ENCODE peak calls at places on chromosomes 5 and 9, in six cellular contexts. One of them, this sample, is unnamed.

GRCh38 chr5:126234563-126235195 is 188.5 kb upstream of the GRAMD2B start:
- DNase-seq in WERI-Rb-1: peak
- DNase-seq in AG09319: no peak
- DNase-seq in effector CD8-positive, alpha-beta T cell: no peak
- DNase-seq in activated naive CD4-positive, alpha-beta T cell: no peak
- DNase-seq in pulmonary artery endothelial cell: no peak
- DNase-seq in this sample: peak

GRCh38 chr5:40381676-40382363 is 297.9 kb upstream of the PTGER4 start:
- DNase-seq in WERI-Rb-1: no peak
- DNase-seq in AG09319: no peak
- DNase-seq in effector CD8-positive, alpha-beta T cell: no peak
- DNase-seq in activated naive CD4-positive, alpha-beta T cell: no peak
- DNase-seq in pulmonary artery endothelial cell: no peak
- DNase-seq in this sample: no peak

GRCh38 chr5:23996525-23996924 is 489.1 kb downstream of the PRDM9 start:
- DNase-seq in WERI-Rb-1: no peak
- DNase-seq in AG09319: no peak
- DNase-seq in effector CD8-positive, alpha-beta T cell: no peak
- DNase-seq in activated naive CD4-positive, alpha-beta T cell: no peak
- DNase-seq in pulmonary artery endothelial cell: no peak
- DNase-seq in this sample: no peak

GRCh38 chr9:134515026-134515821 is 126.4 kb upstream of the COL5A1 start:
- DNase-seq in WERI-Rb-1: no peak
- DNase-seq in AG09319: no peak
- DNase-seq in effector CD8-positive, alpha-beta T cell: no peak
- DNase-seq in activated naive CD4-positive, alpha-beta T cell: no peak
- DNase-seq in pulmonary artery endothelial cell: no peak
- DNase-seq in this sample: no peak

GRCh38 chr5:150484964-150485769 is 22.8 kb upstream of the NDST1 start:
- DNase-seq in WERI-Rb-1: no peak
- DNase-seq in AG09319: no peak
- DNase-seq in effector CD8-positive, alpha-beta T cell: no peak
- DNase-seq in activated naive CD4-positive, alpha-beta T cell: no peak
- DNase-seq in pulmonary artery endothelial cell: no peak
- DNase-seq in this sample: no peak

GRCh38 chr5:158879993-158880392 is 219.7 kb downstream of the EBF1 start:
- DNase-seq in WERI-Rb-1: no peak
- DNase-seq in AG09319: no peak
- DNase-seq in effector CD8-positive, alpha-beta T cell: no peak
- DNase-seq in activated naive CD4-positive, alpha-beta T cell: no peak
- DNase-seq in pulmonary artery endothelial cell: no peak
- DNase-seq in this sample: no peak

GRCh38 chr5:174617910-174618309 is 106.5 kb upstream of the MSX2 start:
- DNase-seq in WERI-Rb-1: no peak
- DNase-seq in AG09319: no peak
- DNase-seq in effector CD8-positive, alpha-beta T cell: no peak
- DNase-seq in activated naive CD4-positive, alpha-beta T cell: no peak
- DNase-seq in pulmonary artery endothelial cell: no peak
- DNase-seq in this sample: no peak

GRCh38 chr5:132487841-132488555 is 2.6 kb downstream of the IRF1 start:
- DNase-seq in WERI-Rb-1: no peak
- DNase-seq in AG09319: no peak
- DNase-seq in effector CD8-positive, alpha-beta T cell: no peak
- DNase-seq in activated naive CD4-positive, alpha-beta T cell: no peak
- DNase-seq in pulmonary artery endothelial cell: no peak
- DNase-seq in this sample: no peak

GRCh38 chr9:135085830-135086546 is 1.5 kb upstream of the OLFM1 start:
- DNase-seq in WERI-Rb-1: peak
- DNase-seq in AG09319: peak
- DNase-seq in effector CD8-positive, alpha-beta T cell: no peak
- DNase-seq in activated naive CD4-positive, alpha-beta T cell: no peak
- DNase-seq in pulmonary artery endothelial cell: peak
- DNase-seq in this sample: peak

GRCh38 chr9:14343948-14344547 is 30.1 kb upstream of the NFIB start:
- DNase-seq in WERI-Rb-1: no peak
- DNase-seq in AG09319: no peak
- DNase-seq in effector CD8-positive, alpha-beta T cell: no peak
- DNase-seq in activated naive CD4-positive, alpha-beta T cell: no peak
- DNase-seq in pulmonary artery endothelial cell: no peak
- DNase-seq in this sample: no peak

GRCh38 chr5:134432174-134432573 is 20.5 kb upstream of the CDKN2AIPNL start:
- DNase-seq in WERI-Rb-1: no peak
- DNase-seq in AG09319: no peak
- DNase-seq in effector CD8-positive, alpha-beta T cell: no peak
- DNase-seq in activated naive CD4-positive, alpha-beta T cell: no peak
- DNase-seq in pulmonary artery endothelial cell: no peak
- DNase-seq in this sample: no peak

GRCh38 chr5:167945542-167946384 is 345.7 kb upstream of the WWC1 start:
- DNase-seq in WERI-Rb-1: no peak
- DNase-seq in AG09319: no peak
- DNase-seq in effector CD8-positive, alpha-beta T cell: no peak
- DNase-seq in activated naive CD4-positive, alpha-beta T cell: no peak
- DNase-seq in pulmonary artery endothelial cell: no peak
- DNase-seq in this sample: peak

GRCh38 chr5:141811287-141812155 is 66.7 kb downstream of the PCDH1 start:
- DNase-seq in WERI-Rb-1: peak
- DNase-seq in AG09319: no peak
- DNase-seq in effector CD8-positive, alpha-beta T cell: no peak
- DNase-seq in activated naive CD4-positive, alpha-beta T cell: peak
- DNase-seq in pulmonary artery endothelial cell: no peak
- DNase-seq in this sample: no peak

GRCh38 chr9:134482226-134482625 is 156.0 kb downstream of the RXRA start:
- DNase-seq in WERI-Rb-1: no peak
- DNase-seq in AG09319: no peak
- DNase-seq in effector CD8-positive, alpha-beta T cell: no peak
- DNase-seq in activated naive CD4-positive, alpha-beta T cell: no peak
- DNase-seq in pulmonary artery endothelial cell: no peak
- DNase-seq in this sample: no peak

GRCh38 chr9:99052849-99053715 is 51.8 kb upstream of the TGFBR1 start:
- DNase-seq in WERI-Rb-1: no peak
- DNase-seq in AG09319: no peak
- DNase-seq in effector CD8-positive, alpha-beta T cell: no peak
- DNase-seq in activated naive CD4-positive, alpha-beta T cell: no peak
- DNase-seq in pulmonary artery endothelial cell: no peak
- DNase-seq in this sample: no peak

GRCh38 chr5:172439785-172440480 is 14.4 kb downstream of the SH3PXD2B start:
- DNase-seq in WERI-Rb-1: no peak
- DNase-seq in AG09319: no peak
- DNase-seq in effector CD8-positive, alpha-beta T cell: no peak
- DNase-seq in activated naive CD4-positive, alpha-beta T cell: no peak
- DNase-seq in pulmonary artery endothelial cell: no peak
- DNase-seq in this sample: no peak

GRCh38 chr9:99020786-99021436 is 77.2 kb downstream of the COL15A1 start:
- DNase-seq in WERI-Rb-1: no peak
- DNase-seq in AG09319: no peak
- DNase-seq in effector CD8-positive, alpha-beta T cell: no peak
- DNase-seq in activated naive CD4-positive, alpha-beta T cell: no peak
- DNase-seq in pulmonary artery endothelial cell: no peak
- DNase-seq in this sample: no peak

GRCh38 chr5:69276422-69277174 is 41.9 kb downstream of the CDK7 start:
- DNase-seq in WERI-Rb-1: no peak
- DNase-seq in AG09319: no peak
- DNase-seq in effector CD8-positive, alpha-beta T cell: no peak
- DNase-seq in activated naive CD4-positive, alpha-beta T cell: no peak
- DNase-seq in pulmonary artery endothelial cell: no peak
- DNase-seq in this sample: no peak

GRCh38 chr9:18437315-18438200 is 36.4 kb upstream of the ADAMTSL1 start:
- DNase-seq in WERI-Rb-1: peak
- DNase-seq in AG09319: no peak
- DNase-seq in effector CD8-positive, alpha-beta T cell: no peak
- DNase-seq in activated naive CD4-positive, alpha-beta T cell: no peak
- DNase-seq in pulmonary artery endothelial cell: peak
- DNase-seq in this sample: no peak

GRCh38 chr5:53480474-53481353 is at the start of gene FST:
- DNase-seq in WERI-Rb-1: peak
- DNase-seq in AG09319: no peak
- DNase-seq in effector CD8-positive, alpha-beta T cell: no peak
- DNase-seq in activated naive CD4-positive, alpha-beta T cell: no peak
- DNase-seq in pulmonary artery endothelial cell: no peak
- DNase-seq in this sample: no peak

GRCh38 chr9:72914750-72915149 is 38.1 kb downstream of the ALDH1A1 start:
- DNase-seq in WERI-Rb-1: no peak
- DNase-seq in AG09319: no peak
- DNase-seq in effector CD8-positive, alpha-beta T cell: no peak
- DNase-seq in activated naive CD4-positive, alpha-beta T cell: no peak
- DNase-seq in pulmonary artery endothelial cell: no peak
- DNase-seq in this sample: no peak

GRCh38 chr5:135312255-135312935 is 86.6 kb downstream of the MACROH2A1 start:
- DNase-seq in WERI-Rb-1: no peak
- DNase-seq in AG09319: no peak
- DNase-seq in effector CD8-positive, alpha-beta T cell: no peak
- DNase-seq in activated naive CD4-positive, alpha-beta T cell: no peak
- DNase-seq in pulmonary artery endothelial cell: no peak
- DNase-seq in this sample: no peak

GRCh38 chr9:14238518-14238917 is 75.4 kb downstream of the NFIB start:
- DNase-seq in WERI-Rb-1: no peak
- DNase-seq in AG09319: no peak
- DNase-seq in effector CD8-positive, alpha-beta T cell: no peak
- DNase-seq in activated naive CD4-positive, alpha-beta T cell: no peak
- DNase-seq in pulmonary artery endothelial cell: peak
- DNase-seq in this sample: no peak

GRCh38 chr9:131020388-131020787 is 11.4 kb downstream of the LAMC3 start:
- DNase-seq in WERI-Rb-1: no peak
- DNase-seq in AG09319: no peak
- DNase-seq in effector CD8-positive, alpha-beta T cell: no peak
- DNase-seq in activated naive CD4-positive, alpha-beta T cell: no peak
- DNase-seq in pulmonary artery endothelial cell: no peak
- DNase-seq in this sample: no peak

GRCh38 chr5:135135530-135136201 is 101.6 kb upstream of the PITX1 start:
- DNase-seq in WERI-Rb-1: no peak
- DNase-seq in AG09319: peak
- DNase-seq in effector CD8-positive, alpha-beta T cell: no peak
- DNase-seq in activated naive CD4-positive, alpha-beta T cell: no peak
- DNase-seq in pulmonary artery endothelial cell: no peak
- DNase-seq in this sample: no peak

GRCh38 chr9:811101-811531 is 30.4 kb upstream of the DMRT1 start:
- DNase-seq in WERI-Rb-1: no peak
- DNase-seq in AG09319: no peak
- DNase-seq in effector CD8-positive, alpha-beta T cell: no peak
- DNase-seq in activated naive CD4-positive, alpha-beta T cell: no peak
- DNase-seq in pulmonary artery endothelial cell: no peak
- DNase-seq in this sample: no peak

GRCh38 chr9:80504525-80505235 is 932.9 kb downstream of the TLE4 start:
- DNase-seq in WERI-Rb-1: no peak
- DNase-seq in AG09319: no peak
- DNase-seq in effector CD8-positive, alpha-beta T cell: no peak
- DNase-seq in activated naive CD4-positive, alpha-beta T cell: no peak
- DNase-seq in pulmonary artery endothelial cell: no peak
- DNase-seq in this sample: no peak

GRCh38 chr5:75037106-75037505 is 15.3 kb downstream of the GCNT4 start:
- DNase-seq in WERI-Rb-1: no peak
- DNase-seq in AG09319: no peak
- DNase-seq in effector CD8-positive, alpha-beta T cell: no peak
- DNase-seq in activated naive CD4-positive, alpha-beta T cell: no peak
- DNase-seq in pulmonary artery endothelial cell: no peak
- DNase-seq in this sample: no peak

GRCh38 chr5:157222506-157223230 is 42.0 kb downstream of the ITK start:
- DNase-seq in WERI-Rb-1: no peak
- DNase-seq in AG09319: no peak
- DNase-seq in effector CD8-positive, alpha-beta T cell: peak
- DNase-seq in activated naive CD4-positive, alpha-beta T cell: peak
- DNase-seq in pulmonary artery endothelial cell: no peak
- DNase-seq in this sample: no peak

GRCh38 chr5:65808261-65808741 is 86.3 kb downstream of the NLN start:
- DNase-seq in WERI-Rb-1: no peak
- DNase-seq in AG09319: no peak
- DNase-seq in effector CD8-positive, alpha-beta T cell: no peak
- DNase-seq in activated naive CD4-positive, alpha-beta T cell: no peak
- DNase-seq in pulmonary artery endothelial cell: no peak
- DNase-seq in this sample: no peak

GRCh38 chr5:122760281-122760680 is 14.6 kb upstream of the SNX2 start:
- DNase-seq in WERI-Rb-1: no peak
- DNase-seq in AG09319: no peak
- DNase-seq in effector CD8-positive, alpha-beta T cell: no peak
- DNase-seq in activated naive CD4-positive, alpha-beta T cell: no peak
- DNase-seq in pulmonary artery endothelial cell: no peak
- DNase-seq in this sample: no peak

GRCh38 chr5:154367101-154367500 is 78.7 kb upstream of the SAP30L start:
- DNase-seq in WERI-Rb-1: no peak
- DNase-seq in AG09319: no peak
- DNase-seq in effector CD8-positive, alpha-beta T cell: no peak
- DNase-seq in activated naive CD4-positive, alpha-beta T cell: no peak
- DNase-seq in pulmonary artery endothelial cell: no peak
- DNase-seq in this sample: no peak

GRCh38 chr9:22395585-22396205 is 50.9 kb upstream of the DMRTA1 start:
- DNase-seq in WERI-Rb-1: no peak
- DNase-seq in AG09319: no peak
- DNase-seq in effector CD8-positive, alpha-beta T cell: no peak
- DNase-seq in activated naive CD4-positive, alpha-beta T cell: no peak
- DNase-seq in pulmonary artery endothelial cell: no peak
- DNase-seq in this sample: no peak

GRCh38 chr5:153919161-153919560 is 119.5 kb downstream of the FAM114A2 start:
- DNase-seq in WERI-Rb-1: no peak
- DNase-seq in AG09319: no peak
- DNase-seq in effector CD8-positive, alpha-beta T cell: no peak
- DNase-seq in activated naive CD4-positive, alpha-beta T cell: no peak
- DNase-seq in pulmonary artery endothelial cell: no peak
- DNase-seq in this sample: no peak

GRCh38 chr9:128724744-128725211 is 851 bp upstream of the ZDHHC12 start:
- DNase-seq in WERI-Rb-1: peak
- DNase-seq in AG09319: peak
- DNase-seq in effector CD8-positive, alpha-beta T cell: no peak
- DNase-seq in activated naive CD4-positive, alpha-beta T cell: peak
- DNase-seq in pulmonary artery endothelial cell: peak
- DNase-seq in this sample: no peak

This sample was measured in smooth muscle cell of the brain vasculature.